ENCODE peak calls at places on chromosomes 13 and 19, in eight cellular contexts. K is GDM1, L is nucleus accumbens, I is non-pigmented ciliary epithelial cell, Y is Peyer's patch, C is NCI-H1105 treated with DMSO at 0.1 percent for 48 hours, X is T-helper 2 cell, O is HAP-1. E is an unnamed sample.

GRCh38 chr13:20654156-20654555 is 49.3 kb upstream of the IL17D start:
- DNase-seq in O (no peak), K (no peak), Y (no peak), X (no peak), C (no peak), L (no peak), I (peak; percentile 15), E (no peak)

GRCh38 chr13:83274679-83275078 is 607.6 kb downstream of the SLITRK1 start:
- DNase-seq in C (no peak), Y (no peak), O (no peak), K (no peak), X (no peak), L (no peak), I (no peak), E (no peak)

GRCh38 chr13:37127706-37128241 is 22.3 kb upstream of the CSNK1A1L start:
- DNase-seq in Y (no peak), O (no peak), C (no peak), I (peak; percentile 66), K (no peak), X (no peak), L (peak; percentile 4), E (peak; percentile 24)

GRCh38 chr19:18587962-18588610 is 512 bp upstream of the REX1BD start:
- DNase-seq in I (no peak), C (no peak), O (no peak), L (no peak), K (no peak), Y (no peak), X (no peak), E (no peak)

GRCh38 chr13:66656050-66656449 is 574.1 kb downstream of the PCDH9 start:
- DNase-seq in X (no peak), Y (no peak), L (no peak), I (no peak), C (no peak), O (no peak), K (no peak), E (no peak)

GRCh38 chr19:36213793-36214387 is 575 bp downstream of the ZNF565 start:
- DNase-seq in K (no peak), L (no peak), Y (peak; percentile 19), I (no peak), X (no peak), C (no peak), O (no peak), E (no peak)

GRCh38 chr19:16417660-16418596 is 53.8 kb downstream of the EPS15L1 start:
- DNase-seq in L (no peak), X (peak; percentile 61), Y (peak; percentile 83), I (no peak), O (peak; percentile 81), C (peak; percentile 8), K (peak; percentile 24), E (peak; percentile 85)

GRCh38 chr13:92473736-92474465 is 752.7 kb upstream of the GPC6 start:
- DNase-seq in C (no peak), Y (no peak), O (no peak), L (no peak), X (no peak), I (no peak), K (no peak), E (no peak)

GRCh38 chr19:11570039-11570462 is 7.4 kb downstream of the ACP5 start:
- DNase-seq in X (no peak), Y (no peak), I (no peak), L (no peak), O (no peak), K (no peak), C (peak; percentile 11), E (no peak)

GRCh38 chr19:49059056-49059455 is 1.5 kb upstream of the CGB7 start:
- DNase-seq in O (no peak), L (no peak), X (no peak), I (no peak), Y (no peak), C (no peak), K (no peak), E (peak; percentile 22)

GRCh38 chr13:49298903-49299605 is 51.3 kb downstream of the CDADC1 start:
- DNase-seq in Y (no peak), I (no peak), C (no peak), L (no peak), O (no peak), K (no peak), X (no peak), E (no peak)

GRCh38 chr13:19607523-19608078 is 25.9 kb upstream of the MPHOSPH8 start:
- DNase-seq in Y (no peak), O (no peak), C (no peak), L (no peak), I (no peak), K (no peak), X (no peak), E (no peak)

GRCh38 chr19:4910594-4911273 is 1.4 kb downstream of the UHRF1 start:
- DNase-seq in X (no peak), O (peak; percentile 71), L (no peak), I (peak; percentile 57), Y (peak; percentile 41), K (peak; percentile 78), C (no peak), E (peak; percentile 63)

GRCh38 chr13:50386527-50387123 is 371.4 kb downstream of the KCNRG start:
- DNase-seq in I (no peak), O (no peak), X (no peak), L (no peak), Y (no peak), K (no peak), C (no peak), E (peak; percentile 47)

GRCh38 chr13:23567792-23568480 is 2.3 kb upstream of the TNFRSF19 start:
- DNase-seq in Y (no peak), O (no peak), I (no peak), L (no peak), C (no peak), K (no peak), X (no peak), E (no peak)

GRCh38 chr13:102913924-102914628 is 68.2 kb downstream of the ERCC5 start:
- DNase-seq in X (no peak), Y (no peak), O (no peak), L (no peak), I (no peak), C (no peak), K (no peak), E (no peak)

GRCh38 chr19:690203-690602 is 5.0 kb downstream of the PRSS57 start:
- DNase-seq in X (no peak), C (no peak), Y (no peak), L (no peak), K (no peak), I (no peak), O (no peak), E (no peak)

GRCh38 chr19:4023600-4024398 is 16.3 kb downstream of the PIAS4 start:
- DNase-seq in Y (no peak), C (no peak), O (no peak), L (no peak), K (no peak), I (no peak), X (no peak), E (no peak)

GRCh38 chr13:100040196-100040595 is 48.7 kb upstream of the PCCA start:
- DNase-seq in C (peak; percentile 1), K (no peak), X (no peak), O (no peak), L (no peak), Y (no peak), I (no peak), E (no peak)

GRCh38 chr13:106492576-106493323 is 42.7 kb downstream of the EFNB2 start:
- DNase-seq in K (no peak), X (no peak), C (no peak), Y (no peak), I (no peak), L (no peak), O (no peak), E (no peak)